ENCODE peak calls at places on chromosomes 6 and 20, in eight cellular contexts. G is esophagus squamous epithelium, I is left ventricle myocardium inferior, P is OCI-LY7, R is ascending aorta, D is right atrium auricular region, K is left lung, C is lower lobe of right lung. A is an unnamed sample. For H3K4me1, the result is how much of the 10 kb centered on the place peaks cover.

GRCh38 chr20:54633903-54634302 is 158.5 kb downstream of the DOK5 start:
- DNase-seq in G (no peak), I (no peak), P (peak), R (no peak), D (no peak), K (no peak), C (no peak), A (no peak)

GRCh38 chr6:53728570-53729194 is 63.1 kb upstream of the KLHL31 start:
- DNase-seq in G (no peak), I (peak), P (peak), R (no peak), D (no peak), K (peak), C (peak), A (peak)

GRCh38 chr6:1381397-1382330 is 7.7 kb upstream of the FOXF2 start:
- DNase-seq in G (no peak), I (no peak), P (peak), R (no peak), D (peak), K (no peak), C (no peak), A (no peak)

GRCh38 chr20:53981752-53982437 is 88.5 kb downstream of the BCAS1 start:
- DNase-seq in G (no peak), I (no peak), P (no peak), R (no peak), D (no peak), K (no peak), C (no peak), A (no peak)

GRCh38 chr6:21731411-21732031 is 138.0 kb downstream of the SOX4 start:
- DNase-seq in G (no peak), I (no peak), P (no peak), R (no peak), D (no peak), K (peak), C (no peak), A (no peak)

GRCh38 chr6:54084234-54084633 is 27.0 kb upstream of the MLIP start:
- DNase-seq in G (no peak), I (no peak), P (no peak), R (no peak), D (no peak), K (no peak), C (no peak), A (no peak)

GRCh38 chr6:134123666-134124208 is 71.3 kb upstream of the SLC2A12 start:
- DNase-seq in G (no peak), I (no peak), P (peak), R (no peak), D (no peak), K (no peak), C (no peak), A (no peak)

GRCh38 chr6:84458271-84458670 is 230.8 kb upstream of the CEP162 start:
- DNase-seq in G (no peak), I (no peak), P (no peak), R (no peak), D (no peak), K (no peak), C (no peak), A (no peak)

GRCh38 chr6:169490830-169491229 is 211.0 kb downstream of the WDR27 start:
- DNase-seq in G (no peak), I (no peak), P (no peak), R (no peak), D (no peak), K (no peak), C (no peak), A (no peak)

GRCh38 chr20:57655812-57656161 is 35.6 kb upstream of the ZBP1 start:
- DNase-seq in G (no peak), I (no peak), P (no peak), R (no peak), D (no peak), K (no peak), C (no peak), A (peak)

GRCh38 chr6:7268362-7269310 is 44.4 kb downstream of the SSR1 start:
- DNase-seq in G (no peak), I (no peak), P (no peak), R (no peak), D (peak), K (peak), C (no peak), A (no peak)

GRCh38 chr20:64038252-64038578 is 2.2 kb downstream of the C20orf204 start:
- DNase-seq in G (no peak), I (no peak), P (peak), R (no peak), D (no peak), K (no peak), C (no peak), A (no peak)

GRCh38 chr6:36343109-36343508 is 6.4 kb upstream of the BNIP5 start:
- DNase-seq in G (no peak), I (no peak), P (no peak), R (no peak), D (no peak), K (peak), C (no peak), A (no peak)

GRCh38 chr20:11686195-11686594 is 231.5 kb upstream of the BTBD3 start:
- DNase-seq in G (no peak), I (no peak), P (no peak), R (no peak), D (no peak), K (no peak), C (no peak), A (no peak)

GRCh38 chr20:63530788-63531160 is 6.4 kb downstream of the PTK6 start:
- DNase-seq in G (no peak), I (no peak), P (no peak), R (no peak), D (no peak), K (no peak), C (no peak), A (no peak)

GRCh38 chr6:170405311-170405975 is 98.9 kb downstream of the FAM120B start:
- DNase-seq in G (no peak), I (no peak), P (no peak), R (no peak), D (no peak), K (no peak), C (no peak), A (no peak)

GRCh38 chr6:140567469-140567868 is 1193.0 kb upstream of the CITED2 start:
- DNase-seq in G (no peak), I (no peak), P (no peak), R (no peak), D (no peak), K (no peak), C (no peak), A (no peak)

GRCh38 chr6:166599158-166599557 is 12.7 kb upstream of the RAMACL start:
- DNase-seq in G (no peak), I (no peak), P (no peak), R (no peak), D (no peak), K (no peak), C (no peak), A (no peak)

GRCh38 chr6:148780918-148781436 is 34.1 kb downstream of the UST start:
- DNase-seq in G (no peak), I (no peak), P (no peak), R (no peak), D (no peak), K (no peak), C (no peak), A (no peak)

GRCh38 chr6:28587746-28588075 is 62.0 kb downstream of the GPX5 start:
- DNase-seq in G (no peak), I (no peak), P (no peak), R (no peak), D (no peak), K (no peak), C (no peak), A (no peak)

GRCh38 chr20:8523684-8524083 is 391.6 kb downstream of the PLCB1 start:
- DNase-seq in G (no peak), I (no peak), P (peak), R (no peak), D (no peak), K (no peak), C (no peak), A (no peak)

GRCh38 chr6:118693562-118693961 is 42.2 kb upstream of the CEP85L start:
- DNase-seq in G (no peak), I (no peak), P (no peak), R (no peak), D (no peak), K (no peak), C (no peak), A (no peak)

GRCh38 chr20:34316191-34316814 is 13.1 kb upstream of the AHCY start:
- DNase-seq in G (no peak), I (no peak), P (no peak), R (no peak), D (no peak), K (no peak), C (peak), A (no peak)

GRCh38 chr6:143516700-143517446 is 5.4 kb upstream of the FUCA2 start:
- DNase-seq in G (no peak), I (no peak), P (no peak), R (no peak), D (no peak), K (no peak), C (no peak), A (no peak)

GRCh38 chr20:14761903-14762302 is 424.5 kb upstream of the FLRT3 start:
- DNase-seq in G (no peak), I (no peak), P (no peak), R (no peak), D (no peak), K (no peak), C (no peak), A (no peak)

GRCh38 chr6:14660767-14661166 is 543.2 kb downstream of the CD83 start:
- DNase-seq in G (no peak), I (no peak), P (peak), R (no peak), D (no peak), K (no peak), C (no peak), A (no peak)
- H3K4me1 ChIP-seq in G (under half), I (under half), P (half or more), R (under half), D (under half), K (under half), C (under half), A (under half)

DNA sequence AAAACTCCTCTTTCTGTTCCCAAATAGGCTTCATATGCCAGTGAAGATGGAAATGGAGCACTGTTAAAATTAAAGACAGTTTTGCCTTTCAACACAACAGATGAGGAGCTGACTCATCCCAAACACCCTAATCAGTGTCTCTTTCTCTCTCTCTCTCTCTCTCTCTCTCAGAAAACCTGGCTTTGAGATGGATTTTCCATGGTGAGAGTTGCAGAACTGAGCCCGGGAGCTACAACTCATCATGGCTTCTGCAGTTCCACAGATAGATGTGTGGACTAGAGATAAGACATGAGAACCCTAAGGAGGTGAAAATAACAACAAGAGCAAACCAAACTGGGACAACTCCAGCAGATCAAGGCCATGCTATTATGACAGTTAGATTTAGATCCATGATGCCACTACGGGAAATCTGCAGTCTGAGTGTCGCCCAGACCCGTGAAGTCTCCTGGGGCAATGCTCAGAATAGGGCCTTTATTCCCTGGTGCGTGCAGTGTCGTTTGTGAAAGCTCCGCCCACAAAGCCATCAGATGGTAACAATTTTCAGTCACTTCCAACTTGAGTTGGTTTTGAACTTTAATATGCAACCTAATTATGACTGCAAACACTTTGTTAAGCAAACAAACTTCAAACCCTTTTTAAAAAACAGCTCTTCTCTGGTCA is 338.2 kb upstream of the PREP start:
- DNase-seq in G (no peak), I (no peak), P (peak), R (no peak), D (no peak), K (no peak), C (no peak), A (no peak)
- H3K4me3 ChIP-seq in G (no peak), I (no peak), P (no peak), R (no peak), D (no peak), K (no peak), C (no peak), A (no peak)

GRCh38 chr6:33619166-33619565 is 2.0 kb upstream of the ITPR3 start:
- DNase-seq in G (no peak), I (no peak), P (no peak), R (no peak), D (no peak), K (no peak), C (no peak), A (no peak)
- TF ChIP-seq CTCF in G (no peak), I (no peak), P (no peak), R (no peak), D (no peak), K (no peak), C (peak), A (no peak)

GRCh38 chr6:13418838-13419237 is 68.6 kb downstream of the GFOD1 start:
- DNase-seq in G (no peak), I (no peak), P (no peak), R (no peak), D (no peak), K (no peak), C (no peak), A (no peak)
- H3K4me1 ChIP-seq in G (under half), I (half or more), P (under half), R (under half), D (half or more), K (half or more), C (half or more), A (half or more)

A was measured in psoas muscle.